ENCODE peak calls at places on chromosomes 4 and X, in four cellular contexts. C is kidney; H is IMR-90; L is CD8-positive, alpha-beta T cell. U is an unnamed sample.

GRCh38 chr4:138398297-138398696 is 156.1 kb upstream of the SLC7A11 start:
- DNase-seq in L (no peak), C (no peak), H (no peak), U (no peak)

GRCh38 chr4:173478136-173478860 is 51.7 kb downstream of the HAND2 start:
- DNase-seq in C (no peak), L (no peak), H (peak; percentile 54), U (no peak)

GRCh38 chrX:116111497-116111896 is 59.0 kb upstream of the AGTR2 start:
- DNase-seq in C (peak; percentile 36), H (no peak), L (no peak), U (no peak)

GRCh38 chr4:174423257-174423944 is 98.9 kb downstream of the HPGD start:
- DNase-seq in C (no peak), H (peak; percentile 5), L (no peak), U (peak; percentile 15)

GRCh38 chrX:23890933-23891332 is 16.8 kb downstream of the APOO start:
- DNase-seq in L (no peak), H (no peak), C (no peak), U (no peak)

GRCh38 chr4:153511104-153511503 is 44.9 kb downstream of the TMEM131L start:
- DNase-seq in H (no peak), L (no peak), C (no peak), U (no peak)

GRCh38 chr4:92445127-92445526 is 141.4 kb downstream of the GRID2 start:
- DNase-seq in C (no peak), L (no peak), H (no peak), U (no peak)

GRCh38 chr4:158808399-158808798 is 39.6 kb downstream of the FNIP2 start:
- DNase-seq in C (no peak), L (no peak), H (no peak), U (no peak)

GRCh38 chrX:12580548-12580947 is 210.7 kb upstream of the PRPS2 start:
- DNase-seq in C (no peak), L (no peak), H (peak; percentile 7), U (no peak)

GRCh38 chrX:112571388-112571787 is 108.3 kb downstream of the LHFPL1 start:
- DNase-seq in L (no peak), C (no peak), H (no peak), U (no peak)

GRCh38 chr4:104616401-104616820 is 121.7 kb upstream of the CXXC4 start:
- DNase-seq in H (no peak), C (peak; percentile 75), L (no peak), U (no peak)

GRCh38 chrX:18885317-18886004 is 98.5 kb downstream of the PHKA2 start:
- DNase-seq in H (peak; percentile 7), L (no peak), C (no peak), U (no peak)

DNA sequence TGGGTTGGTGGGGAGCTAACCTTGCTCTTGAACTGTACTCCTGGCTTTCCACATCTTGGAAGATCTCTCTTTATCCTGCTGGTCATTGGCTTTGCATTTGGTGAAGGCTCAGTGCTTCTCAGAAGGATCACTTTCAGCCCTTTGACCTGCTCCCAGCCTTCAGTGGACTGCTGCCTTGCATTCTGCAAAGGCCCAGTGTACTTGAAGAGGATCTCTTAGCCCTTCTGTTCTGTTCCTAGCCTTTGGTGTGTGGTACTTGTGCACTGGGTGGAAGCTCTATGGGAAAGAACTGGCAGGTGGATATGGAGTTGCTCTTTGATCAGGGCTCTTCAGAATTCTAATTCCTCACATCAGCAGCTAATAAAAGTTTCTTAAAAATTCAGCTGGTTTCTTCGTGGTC is 46.5 kb downstream of the FGF2 start:
- DNase-seq in L (no peak), H (no peak), C (no peak), U (no peak)
- H3K4me3 ChIP-seq in L (no peak overlapping the region), H (no peak overlapping the region), C (no peak overlapping the region), U (no peak overlapping the region)

DNA sequence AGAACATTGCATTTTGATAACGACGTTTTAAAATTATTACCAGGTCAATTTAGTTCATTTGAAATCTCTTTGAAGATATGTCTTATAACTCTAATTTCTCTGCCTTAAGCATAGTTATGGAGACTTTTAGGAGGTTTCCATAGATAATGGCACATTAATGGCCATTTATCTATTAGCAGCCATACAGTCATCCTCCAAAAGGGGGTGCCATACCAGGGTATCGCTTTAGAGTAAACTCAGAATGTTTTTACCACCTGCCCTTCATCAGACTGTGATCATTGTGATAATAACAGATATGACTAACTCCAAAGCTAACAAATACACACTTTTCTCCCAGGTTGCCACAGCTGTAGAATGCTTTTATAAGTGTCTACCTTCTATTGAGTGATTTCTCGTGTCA is 461.5 kb downstream of the FSTL5 start:
- DNase-seq in H (no peak), L (no peak), C (no peak), U (no peak)
- TF ChIP-seq CTCF in H (no peak), L (no peak), C (no peak), U (peak; percentile 42)

DNA sequence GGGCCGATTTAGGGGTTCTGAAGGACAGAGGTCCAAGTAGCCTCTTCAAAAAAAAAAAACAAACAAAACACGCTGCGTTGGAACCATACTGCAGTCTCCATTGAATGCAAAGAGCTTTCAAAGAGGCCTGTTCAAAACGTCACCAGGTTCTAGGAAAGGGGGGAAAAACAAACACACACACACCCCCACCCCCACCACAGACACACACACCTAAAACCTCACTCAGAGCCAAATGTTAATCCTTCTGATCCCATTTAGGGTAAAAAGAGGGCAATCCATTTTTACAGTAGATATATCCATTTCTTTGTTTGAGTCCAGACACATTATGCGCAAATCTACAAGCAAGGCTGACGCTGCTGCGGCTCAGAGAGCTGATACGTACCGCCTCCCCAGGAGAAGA is 1.4 kb downstream of the NKRF start:
- DNase-seq in H (no peak), C (no peak), L (no peak), U (no peak)
- H3K4me3 ChIP-seq in H (peak overlapping the region; percentile 97), C (peak overlapping the region; percentile 61), L (peak overlapping the region; percentile 81), U (peak overlapping the region; percentile 75)

GRCh38 chr4:82217986-82218715 is 155.6 kb downstream of the HNRNPD start:
- DNase-seq in H (no peak), L (no peak), C (no peak), U (no peak)
- TF ChIP-seq CTCF in H (peak; percentile 26), L (no peak), C (no peak), U (peak; percentile 36)

U was measured in GM06990.